ENCODE peak calls at places on chromosomes 6 and 20, in seven cellular contexts. W is GM10248; A is cardiac fibroblast; Q is AG20443; J is SW 1271; U is mucosa of gallbladder; Z is activated T-cell treated with anti-CD3 and anti-CD28 coated beads, Interleukin-2, amount 50 U/mL, for 72 hours. Y is an unnamed sample.

GRCh38 chr6:82878812-82879211 is 186.8 kb downstream of the UBE3D start:
- DNase-seq in W (no peak), A (peak), Q (peak), J (no peak), U (no peak), Z (no peak), Y (no peak)

GRCh38 chr6:36079596-36079995 is 50.7 kb upstream of the MAPK13 start:
- DNase-seq in W (no peak), A (no peak), Q (no peak), J (no peak), U (no peak), Z (no peak), Y (no peak)

GRCh38 chr6:2133718-2134310 is 111.6 kb downstream of the GMDS start:
- DNase-seq in W (no peak), A (no peak), Q (no peak), J (no peak), U (no peak), Z (no peak), Y (no peak)

GRCh38 chr6:3285732-3286131 is 27.0 kb downstream of the PSMG4 start:
- DNase-seq in W (no peak), A (no peak), Q (no peak), J (no peak), U (no peak), Z (no peak), Y (no peak)

GRCh38 chr20:48921883-48922867 is 664 bp downstream of the ARFGEF2 start:
- DNase-seq in W (no peak), A (peak), Q (peak), J (peak), U (no peak), Z (no peak), Y (no peak)

GRCh38 chr6:33207569-33208088 is 671 bp upstream of the RING1 start:
- DNase-seq in W (no peak), A (peak), Q (peak), J (peak), U (no peak), Z (peak), Y (no peak)

GRCh38 chr20:20037960-20038359 is 14.3 kb downstream of the CRNKL1 start:
- DNase-seq in W (no peak), A (peak), Q (peak), J (peak), U (no peak), Z (no peak), Y (no peak)

GRCh38 chr6:143598466-143599080 is 79.2 kb upstream of the PHACTR2 start:
- DNase-seq in W (peak), A (no peak), Q (no peak), J (no peak), U (no peak), Z (no peak), Y (peak)

GRCh38 chr6:11067348-11067747 is 23.2 kb upstream of the ELOVL2 start:
- DNase-seq in W (no peak), A (no peak), Q (no peak), J (no peak), U (peak), Z (no peak), Y (no peak)

GRCh38 chr6:156694679-156695078 is 82.5 kb upstream of the ARID1B start:
- DNase-seq in W (no peak), A (no peak), Q (no peak), J (no peak), U (no peak), Z (no peak), Y (no peak)

GRCh38 chr6:124947821-124948451 is 14.3 kb upstream of the RNF217 start:
- DNase-seq in W (no peak), A (peak), Q (peak), J (no peak), U (no peak), Z (no peak), Y (no peak)

GRCh38 chr20:17663040-17663399 is 19.0 kb downstream of the RRBP1 start:
- DNase-seq in W (no peak), A (no peak), Q (no peak), J (no peak), U (no peak), Z (no peak), Y (no peak)

GRCh38 chr20:44752099-44752931 is 6.7 kb downstream of the KCNK15 start:
- DNase-seq in W (no peak), A (no peak), Q (no peak), J (no peak), U (no peak), Z (no peak), Y (no peak)

GRCh38 chr20:25247100-25247665 is 702 bp upstream of the PYGB start:
- DNase-seq in W (no peak), A (peak), Q (peak), J (peak), U (peak), Z (no peak), Y (peak)

GRCh38 chr6:38262041-38262440 is 377.7 kb downstream of the BTBD9 start:
- DNase-seq in W (no peak), A (peak), Q (peak), J (no peak), U (no peak), Z (no peak), Y (no peak)

GRCh38 chr6:161417712-161418457 is 144.0 kb upstream of the AGPAT4 start:
- DNase-seq in W (no peak), A (peak), Q (peak), J (no peak), U (peak), Z (no peak), Y (no peak)

GRCh38 chr20:61628901-61629300 is 376.8 kb downstream of the CDH4 start:
- DNase-seq in W (no peak), A (no peak), Q (no peak), J (no peak), U (no peak), Z (no peak), Y (no peak)

GRCh38 chr6:16136536-16137450 is 7.9 kb downstream of the MYLIP start:
- DNase-seq in W (no peak), A (peak), Q (peak), J (peak), U (no peak), Z (peak), Y (peak)

GRCh38 chr6:39054577-39055142 is 6.1 kb downstream of the GLP1R start:
- DNase-seq in W (no peak), A (no peak), Q (no peak), J (no peak), U (no peak), Z (no peak), Y (no peak)

GRCh38 chr6:52994031-52994788 is 874 bp downstream of the GSTA4 start:
- DNase-seq in W (no peak), A (peak), Q (peak), J (no peak), U (peak), Z (no peak), Y (no peak)

GRCh38 chr6:26388441-26388840 is 5.5 kb downstream of the BTN2A2 start:
- DNase-seq in W (no peak), A (peak), Q (no peak), J (no peak), U (no peak), Z (no peak), Y (no peak)

GRCh38 chr6:150979826-150980225 is 114.3 kb downstream of the MTHFD1L start:
- DNase-seq in W (no peak), A (no peak), Q (no peak), J (no peak), U (no peak), Z (no peak), Y (no peak)

GRCh38 chr6:36969988-36970891 is 15.7 kb downstream of the PI16 start:
- DNase-seq in W (no peak), A (no peak), Q (no peak), J (no peak), U (no peak), Z (no peak), Y (no peak)

Y was measured in activated naive CD4-positive, alpha-beta T cell treated with Interleukin-2 at 50 U/mL for 16 hours.